ENCODE peak calls at places on chromosomes 7 and 10, in five cellular contexts. F is GM12878, B is GM23338, I is HepG2, N is K562. D is an unnamed sample.

GRCh38 chr10:24503627-24504320 is 219.9 kb downstream of the ARHGAP21 start:
- DNase-seq in I (peak; percentile 63), F (peak; percentile 36), B (peak; percentile 90), N (peak; percentile 66), D (peak; percentile 75)

GRCh38 chr7:66339141-66339540 is 134.0 kb downstream of the TPST1 start:
- DNase-seq in N (no peak), F (no peak), I (no peak), B (no peak), D (no peak)

GRCh38 chr7:158725506-158725800 is 20.8 kb upstream of the NCAPG2 start:
- DNase-seq in F (no peak), B (no peak), I (no peak), N (no peak), D (no peak)

GRCh38 chr10:92238586-92239098 is 52.2 kb downstream of the CPEB3 start:
- DNase-seq in B (peak; percentile 32), I (peak; percentile 40), F (no peak), N (peak; percentile 47), D (no peak)

GRCh38 chr7:67006966-67007365 is 10.3 kb downstream of the TYW1 start:
- DNase-seq in N (peak; percentile 25), F (no peak), B (no peak), I (no peak), D (no peak)

GRCh38 chr7:66167773-66168367 is 37.3 kb upstream of the TPST1 start:
- DNase-seq in N (no peak), B (no peak), I (peak; percentile 31), F (no peak), D (no peak)

GRCh38 chr10:122112625-122113160 is 123.7 kb downstream of the TACC2 start:
- DNase-seq in N (peak; percentile 31), B (peak; percentile 86), F (no peak), I (peak; percentile 77), D (peak; percentile 93)

GRCh38 chr10:968546-969199 is 19.6 kb upstream of the GTPBP4 start:
- DNase-seq in N (no peak), B (no peak), F (no peak), I (no peak), D (no peak)

GRCh38 chr10:77386833-77387232 is 250.8 kb downstream of the KCNMA1 start:
- DNase-seq in N (no peak), B (no peak), F (no peak), I (no peak), D (no peak)

GRCh38 chr10:14508725-14509124 is 178.0 kb upstream of the FRMD4A start:
- DNase-seq in B (no peak), F (no peak), N (no peak), I (no peak), D (no peak)

GRCh38 chr7:35975851-35976454 is 175.1 kb downstream of the SEPTIN7 start:
- DNase-seq in N (peak; percentile 76), B (peak; percentile 86), I (peak; percentile 68), F (peak; percentile 25), D (peak; percentile 84)

GRCh38 chr7:132697032-132697431 is 120.8 kb upstream of the PLXNA4 start:
- DNase-seq in B (no peak), F (no peak), I (no peak), N (no peak), D (no peak)

GRCh38 chr7:80940539-80941205 is 21.8 kb upstream of the SEMA3C start:
- DNase-seq in F (no peak), N (no peak), I (no peak), B (no peak), D (peak; percentile 12)

GRCh38 chr7:77766801-77767605 is 31.2 kb downstream of the TMEM60 start:
- DNase-seq in I (no peak), N (no peak), B (no peak), F (no peak), D (no peak)

GRCh38 chr7:64959072-64959747 is 31.6 kb downstream of the ZNF117 start:
- DNase-seq in I (peak; percentile 24), B (peak; percentile 58), N (no peak), F (no peak), D (no peak)

GRCh38 chr10:116307450-116307849 is 16.8 kb upstream of the CCDC172 start:
- DNase-seq in B (no peak), F (no peak), N (no peak), I (no peak), D (no peak)

GRCh38 chr10:6642881-6643280 is 62.8 kb upstream of the PRKCQ start:
- DNase-seq in N (no peak), I (no peak), F (no peak), B (no peak), D (no peak)

GRCh38 chr10:86349940-86350630 is 16.5 kb downstream of the GRID1 start:
- DNase-seq in I (no peak), N (no peak), B (no peak), F (no peak), D (no peak)

GRCh38 chr10:96044686-96045085 is 1.3 kb downstream of the CCNJ start:
- DNase-seq in N (peak; percentile 37), I (peak; percentile 5), B (peak; percentile 35), F (no peak), D (no peak)

GRCh38 chr10:69807122-69807521 is 5.4 kb downstream of the COL13A1 start:
- DNase-seq in N (no peak), F (no peak), B (no peak), I (no peak), D (peak; percentile 40)

GRCh38 chr10:128045833-128046120 is 80.4 kb downstream of the MKI67 start:
- DNase-seq in B (no peak), N (no peak), I (no peak), F (no peak), D (no peak)

DNA sequence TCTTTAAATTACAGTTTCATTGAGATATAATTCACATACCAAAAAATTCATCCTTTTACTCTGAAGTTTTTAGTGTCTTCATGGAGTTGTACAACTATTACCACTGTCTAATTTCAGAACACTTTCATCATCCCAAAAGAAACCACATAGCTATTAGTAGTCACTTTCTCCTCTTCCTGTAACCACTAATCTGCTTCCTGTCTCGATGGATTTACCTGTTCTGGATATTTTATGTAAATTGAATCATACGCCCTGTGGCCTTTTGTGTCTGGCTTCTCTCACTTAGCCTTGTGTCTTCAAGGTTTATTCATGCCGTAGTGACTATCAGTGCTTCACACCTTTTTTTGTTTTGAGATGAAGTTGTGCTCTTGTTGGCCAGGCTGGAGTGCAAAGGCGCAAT is 135.5 kb downstream of the DOCK1 start:
- DNase-seq in B (no peak), I (no peak), N (no peak), F (no peak), D (no peak)
- TF ChIP-seq JUNB in B (no peak), I (no peak), N (no peak), F (no peak), D (no peak)

GRCh38 chr7:142855401-142855743 is 496 bp downstream of the EPHB6 start:
- DNase-seq in I (no peak), N (peak; percentile 32), B (peak; percentile 56), F (no peak), D (no peak)
- TF ChIP-seq JUNB in I (no peak), N (no peak), B (no peak), F (no peak), D (no peak)

GRCh38 chr7:137086896-137087295 is 218.4 kb downstream of the CHRM2 start:
- DNase-seq in I (no peak), N (no peak), B (peak; percentile 49), F (no peak), D (no peak)
- TF ChIP-seq JUNB in I (no peak), N (no peak), B (no peak), F (no peak), D (no peak)

DNA sequence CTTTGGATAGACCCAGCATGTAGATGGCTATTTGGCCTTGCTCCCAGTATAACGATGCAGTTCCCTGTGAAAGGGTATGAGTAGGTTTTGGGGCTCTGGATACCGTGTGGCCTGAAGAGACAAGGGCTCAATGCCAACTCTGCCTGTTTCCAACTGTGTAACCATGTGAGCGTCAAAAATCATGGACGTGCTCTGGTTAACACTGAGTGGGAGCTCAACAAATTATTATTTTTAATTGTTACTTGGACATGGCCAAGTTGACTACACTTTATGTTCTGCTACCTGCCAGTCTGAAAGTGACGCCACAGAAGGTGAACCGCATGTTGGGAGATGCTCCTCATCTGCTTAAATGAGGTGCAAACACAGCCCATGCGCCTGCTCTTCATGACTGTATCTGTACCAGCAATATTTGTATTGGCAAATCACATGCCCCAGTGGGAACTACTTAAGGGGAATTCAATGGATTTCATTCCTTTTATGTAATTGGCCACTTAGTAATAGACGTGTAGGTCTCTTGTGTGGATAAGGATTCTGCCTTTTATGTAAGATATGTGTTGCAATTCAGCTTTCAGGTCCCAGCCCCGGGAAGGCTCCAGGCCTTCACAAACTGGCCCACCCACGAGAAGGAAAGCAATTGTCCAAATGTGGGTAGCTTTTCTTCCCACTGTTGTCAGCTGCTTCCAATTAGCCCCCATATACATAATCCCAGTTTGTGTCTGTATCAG is 42.0 kb downstream of the EGFR start:
- DNase-seq in I (no peak), N (no peak), B (no peak), F (no peak), D (no peak)
- TF ChIP-seq JUNB in I (no peak), N (no peak), B (no peak), F (no peak), D (no peak)

DNA sequence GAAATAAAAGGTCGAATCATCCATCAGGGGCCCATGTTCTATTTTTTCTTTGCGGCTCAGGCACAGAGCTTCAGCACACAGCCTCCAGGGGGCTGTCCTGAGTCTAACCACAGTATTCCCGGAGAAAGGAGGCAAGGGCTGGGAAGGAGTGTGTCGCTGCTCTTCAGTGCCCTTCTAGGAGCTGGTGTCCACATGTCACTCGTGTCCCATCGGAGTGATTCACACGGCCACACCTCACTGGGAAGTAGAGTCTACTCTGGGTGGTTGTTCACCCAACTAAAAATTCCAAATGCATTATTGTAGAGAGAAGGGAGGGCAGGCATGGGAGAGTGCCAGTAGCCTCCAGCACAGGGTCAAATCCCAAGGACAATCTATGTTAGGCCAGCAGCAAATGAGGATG is 114.8 kb upstream of the LANCL2 start:
- DNase-seq in I (peak; percentile 47), F (no peak), B (peak; percentile 84), N (peak; percentile 33), D (peak; percentile 65)
- TF ChIP-seq JUNB in I (no peak), F (no peak), B (no peak), N (no peak), D (no peak)

DNA sequence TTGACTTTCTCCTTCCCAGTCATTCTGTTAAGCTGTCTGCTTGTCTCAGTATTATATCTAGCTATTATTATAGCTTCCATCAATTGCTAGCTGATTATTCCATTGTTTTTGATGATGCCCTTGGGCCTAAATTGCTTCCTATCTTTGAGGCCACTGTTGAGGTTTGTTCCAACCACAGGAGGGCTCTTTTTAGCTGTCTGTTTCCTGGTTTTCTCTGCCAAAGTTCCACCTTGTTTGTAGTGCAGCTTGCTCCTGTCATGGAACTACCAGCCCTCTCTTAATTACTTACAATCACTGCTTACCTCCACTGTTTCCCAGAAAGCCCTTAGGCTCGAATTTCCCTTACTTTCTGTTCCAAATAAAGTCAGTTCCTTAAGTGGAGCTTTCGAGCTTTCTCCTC is 118.7 kb upstream of the SEC61G start:
- DNase-seq in I (peak; percentile 24), B (peak; percentile 19), F (no peak), N (no peak), D (peak; percentile 55)
- TF ChIP-seq JUNB in I (no peak), B (no peak), F (no peak), N (no peak), D (no peak)